ENCODE peak calls at places on chromosome 6, in ten cellular contexts. One of them, this sample, is unnamed.

GRCh38 chr6:136405410-136406029 is 115.9 kb upstream of the BCLAF1 start:
- DNase-seq in T follicular helper cell: no peak
- DNase-seq in ovary: no peak
- DNase-seq in stromal cell of bone marrow: no peak
- DNase-seq in NCI-H526 treated with DMSO at 0.1 percent for 48 hours: no peak
- DNase-seq in AG10803: no peak
- DNase-seq in neural crest cell: no peak
- DNase-seq in NCI-H774: no peak
- DNase-seq in A172: no peak
- DNase-seq in fibroblast of the conjunctiva: no peak
- DNase-seq in this sample: no peak

GRCh38 chr6:139846538-139847321 is 472.3 kb upstream of the CITED2 start:
- DNase-seq in fibroblast of the conjunctiva: no peak
- DNase-seq in stromal cell of bone marrow: no peak
- DNase-seq in neural crest cell: no peak
- DNase-seq in T follicular helper cell: no peak
- DNase-seq in AG10803: no peak
- DNase-seq in ovary: no peak
- DNase-seq in NCI-H774: peak; percentile 70
- DNase-seq in A172: no peak
- DNase-seq in NCI-H526 treated with DMSO at 0.1 percent for 48 hours: no peak
- DNase-seq in this sample: no peak

GRCh38 chr6:115830895-115831294 is 229.8 kb downstream of the FRK start:
- DNase-seq in T follicular helper cell: no peak
- DNase-seq in stromal cell of bone marrow: no peak
- DNase-seq in ovary: no peak
- DNase-seq in NCI-H526 treated with DMSO at 0.1 percent for 48 hours: no peak
- DNase-seq in neural crest cell: no peak
- DNase-seq in NCI-H774: no peak
- DNase-seq in A172: peak; percentile 67
- DNase-seq in fibroblast of the conjunctiva: no peak
- DNase-seq in AG10803: no peak
- DNase-seq in this sample: no peak

GRCh38 chr6:42179261-42179955 is 6.2 kb downstream of the GUCA1A start:
- DNase-seq in fibroblast of the conjunctiva: no peak
- DNase-seq in A172: no peak
- DNase-seq in ovary: no peak
- DNase-seq in NCI-H526 treated with DMSO at 0.1 percent for 48 hours: no peak
- DNase-seq in NCI-H774: no peak
- DNase-seq in stromal cell of bone marrow: no peak
- DNase-seq in neural crest cell: no peak
- DNase-seq in T follicular helper cell: no peak
- DNase-seq in AG10803: no peak
- DNase-seq in this sample: no peak

GRCh38 chr6:117346142-117346930 is 79.4 kb downstream of the ROS1 start:
- DNase-seq in stromal cell of bone marrow: peak; percentile 17
- DNase-seq in neural crest cell: no peak
- DNase-seq in ovary: no peak
- DNase-seq in fibroblast of the conjunctiva: no peak
- DNase-seq in NCI-H526 treated with DMSO at 0.1 percent for 48 hours: peak; percentile 45
- DNase-seq in AG10803: peak; percentile 34
- DNase-seq in NCI-H774: peak; percentile 72
- DNase-seq in T follicular helper cell: no peak
- DNase-seq in A172: peak; percentile 4
- DNase-seq in this sample: no peak

GRCh38 chr6:38650207-38650752 is 10.6 kb upstream of the BTBD9 start:
- DNase-seq in NCI-H526 treated with DMSO at 0.1 percent for 48 hours: no peak
- DNase-seq in fibroblast of the conjunctiva: no peak
- DNase-seq in NCI-H774: no peak
- DNase-seq in ovary: no peak
- DNase-seq in T follicular helper cell: no peak
- DNase-seq in AG10803: no peak
- DNase-seq in A172: no peak
- DNase-seq in stromal cell of bone marrow: no peak
- DNase-seq in neural crest cell: no peak
- DNase-seq in this sample: no peak

GRCh38 chr6:140546640-140547039 is 1172.2 kb upstream of the CITED2 start:
- DNase-seq in stromal cell of bone marrow: no peak
- DNase-seq in neural crest cell: no peak
- DNase-seq in NCI-H774: no peak
- DNase-seq in NCI-H526 treated with DMSO at 0.1 percent for 48 hours: no peak
- DNase-seq in A172: peak; percentile 88
- DNase-seq in T follicular helper cell: no peak
- DNase-seq in ovary: no peak
- DNase-seq in fibroblast of the conjunctiva: no peak
- DNase-seq in AG10803: peak; percentile 65
- DNase-seq in this sample: no peak

GRCh38 chr6:110682460-110682853 is 132.8 kb downstream of the CDK19 start:
- DNase-seq in stromal cell of bone marrow: peak; percentile 74
- DNase-seq in AG10803: peak; percentile 79
- DNase-seq in T follicular helper cell: peak; percentile 55
- DNase-seq in fibroblast of the conjunctiva: peak; percentile 78
- DNase-seq in neural crest cell: peak; percentile 61
- DNase-seq in ovary: no peak
- DNase-seq in A172: peak; percentile 84
- DNase-seq in NCI-H774: peak; percentile 85
- DNase-seq in NCI-H526 treated with DMSO at 0.1 percent for 48 hours: peak; percentile 83
- DNase-seq in this sample: peak; percentile 20

GRCh38 chr6:160837146-160837545 is 135.1 kb downstream of the PLG start:
- DNase-seq in stromal cell of bone marrow: no peak
- DNase-seq in ovary: no peak
- DNase-seq in fibroblast of the conjunctiva: no peak
- DNase-seq in T follicular helper cell: no peak
- DNase-seq in NCI-H774: no peak
- DNase-seq in AG10803: no peak
- DNase-seq in NCI-H526 treated with DMSO at 0.1 percent for 48 hours: no peak
- DNase-seq in A172: no peak
- DNase-seq in neural crest cell: no peak
- DNase-seq in this sample: no peak

GRCh38 chr6:33118525-33119123 is 42.8 kb downstream of the HLA-DPB1 start:
- DNase-seq in NCI-H774: peak; percentile 40
- DNase-seq in NCI-H526 treated with DMSO at 0.1 percent for 48 hours: peak; percentile 63
- DNase-seq in neural crest cell: no peak
- DNase-seq in fibroblast of the conjunctiva: peak; percentile 22
- DNase-seq in A172: peak; percentile 37
- DNase-seq in ovary: no peak
- DNase-seq in T follicular helper cell: no peak
- DNase-seq in AG10803: peak; percentile 47
- DNase-seq in stromal cell of bone marrow: peak; percentile 25
- DNase-seq in this sample: no peak

GRCh38 chr6:149586149-149586548 is 20.0 kb downstream of the GINM1 start:
- DNase-seq in T follicular helper cell: no peak
- DNase-seq in NCI-H526 treated with DMSO at 0.1 percent for 48 hours: no peak
- DNase-seq in AG10803: no peak
- DNase-seq in NCI-H774: no peak
- DNase-seq in stromal cell of bone marrow: no peak
- DNase-seq in fibroblast of the conjunctiva: no peak
- DNase-seq in A172: no peak
- DNase-seq in neural crest cell: no peak
- DNase-seq in ovary: no peak
- DNase-seq in this sample: no peak

GRCh38 chr6:161242779-161243693 is 30.8 kb downstream of the AGPAT4 start:
- DNase-seq in fibroblast of the conjunctiva: no peak
- DNase-seq in ovary: no peak
- DNase-seq in T follicular helper cell: no peak
- DNase-seq in A172: peak; percentile 42
- DNase-seq in neural crest cell: no peak
- DNase-seq in stromal cell of bone marrow: peak; percentile 70
- DNase-seq in NCI-H774: no peak
- DNase-seq in AG10803: peak; percentile 93
- DNase-seq in NCI-H526 treated with DMSO at 0.1 percent for 48 hours: no peak
- DNase-seq in this sample: no peak

GRCh38 chr6:170024940-170025339 is 265.9 kb downstream of the DLL1 start:
- DNase-seq in ovary: peak; percentile 68
- DNase-seq in NCI-H526 treated with DMSO at 0.1 percent for 48 hours: no peak
- DNase-seq in NCI-H774: peak; percentile 89
- DNase-seq in T follicular helper cell: no peak
- DNase-seq in AG10803: peak; percentile 88
- DNase-seq in fibroblast of the conjunctiva: peak; percentile 74
- DNase-seq in neural crest cell: no peak
- DNase-seq in A172: no peak
- DNase-seq in stromal cell of bone marrow: peak; percentile 3
- DNase-seq in this sample: peak; percentile 71

GRCh38 chr6:133166706-133167105 is 74.5 kb upstream of the EYA4 start:
- DNase-seq in NCI-H774: no peak
- DNase-seq in ovary: no peak
- DNase-seq in A172: no peak
- DNase-seq in fibroblast of the conjunctiva: no peak
- DNase-seq in AG10803: no peak
- DNase-seq in NCI-H526 treated with DMSO at 0.1 percent for 48 hours: no peak
- DNase-seq in stromal cell of bone marrow: no peak
- DNase-seq in T follicular helper cell: no peak
- DNase-seq in neural crest cell: no peak
- DNase-seq in this sample: no peak

GRCh38 chr6:5511924-5512323 is 250.6 kb downstream of the FARS2 start:
- DNase-seq in AG10803: peak; percentile 78
- DNase-seq in neural crest cell: no peak
- DNase-seq in fibroblast of the conjunctiva: no peak
- DNase-seq in stromal cell of bone marrow: peak; percentile 77
- DNase-seq in T follicular helper cell: no peak
- DNase-seq in NCI-H774: no peak
- DNase-seq in NCI-H526 treated with DMSO at 0.1 percent for 48 hours: no peak
- DNase-seq in A172: peak; percentile 91
- DNase-seq in ovary: no peak
- DNase-seq in this sample: peak; percentile 57

GRCh38 chr6:133062702-133063319 is 178.3 kb upstream of the EYA4 start:
- DNase-seq in A172: no peak
- DNase-seq in neural crest cell: no peak
- DNase-seq in NCI-H774: no peak
- DNase-seq in NCI-H526 treated with DMSO at 0.1 percent for 48 hours: no peak
- DNase-seq in stromal cell of bone marrow: no peak
- DNase-seq in T follicular helper cell: no peak
- DNase-seq in AG10803: no peak
- DNase-seq in fibroblast of the conjunctiva: no peak
- DNase-seq in ovary: no peak
- DNase-seq in this sample: peak; percentile 9

GRCh38 chr6:7219310-7219709 is 93.7 kb downstream of the SSR1 start:
- DNase-seq in fibroblast of the conjunctiva: no peak
- DNase-seq in stromal cell of bone marrow: peak; percentile 50
- DNase-seq in NCI-H774: no peak
- DNase-seq in A172: peak; percentile 8
- DNase-seq in T follicular helper cell: no peak
- DNase-seq in ovary: no peak
- DNase-seq in neural crest cell: no peak
- DNase-seq in AG10803: peak; percentile 19
- DNase-seq in NCI-H526 treated with DMSO at 0.1 percent for 48 hours: no peak
- DNase-seq in this sample: peak; percentile 60

GRCh38 chr6:124007266-124007665 is 203.6 kb downstream of the NKAIN2 start:
- DNase-seq in T follicular helper cell: no peak
- DNase-seq in AG10803: no peak
- DNase-seq in NCI-H774: no peak
- DNase-seq in fibroblast of the conjunctiva: no peak
- DNase-seq in ovary: no peak
- DNase-seq in A172: no peak
- DNase-seq in NCI-H526 treated with DMSO at 0.1 percent for 48 hours: no peak
- DNase-seq in neural crest cell: no peak
- DNase-seq in stromal cell of bone marrow: no peak
- DNase-seq in this sample: no peak

GRCh38 chr6:107646176-107646575 is 156.3 kb downstream of the SOBP start:
- DNase-seq in stromal cell of bone marrow: peak; percentile 66
- DNase-seq in A172: no peak
- DNase-seq in AG10803: peak; percentile 46
- DNase-seq in ovary: no peak
- DNase-seq in NCI-H526 treated with DMSO at 0.1 percent for 48 hours: no peak
- DNase-seq in T follicular helper cell: no peak
- DNase-seq in neural crest cell: no peak
- DNase-seq in NCI-H774: no peak
- DNase-seq in fibroblast of the conjunctiva: peak; percentile 33
- DNase-seq in this sample: no peak

GRCh38 chr6:75852721-75853120 is 103.7 kb downstream of the MYO6 start:
- DNase-seq in AG10803: no peak
- DNase-seq in stromal cell of bone marrow: no peak
- DNase-seq in fibroblast of the conjunctiva: no peak
- DNase-seq in neural crest cell: no peak
- DNase-seq in NCI-H526 treated with DMSO at 0.1 percent for 48 hours: no peak
- DNase-seq in A172: peak; percentile 4
- DNase-seq in ovary: no peak
- DNase-seq in T follicular helper cell: no peak
- DNase-seq in NCI-H774: peak; percentile 39
- DNase-seq in this sample: no peak

GRCh38 chr6:128638817-128639216 is 118.4 kb upstream of the PTPRK start:
- DNase-seq in fibroblast of the conjunctiva: no peak
- DNase-seq in NCI-H774: no peak
- DNase-seq in T follicular helper cell: no peak
- DNase-seq in neural crest cell: no peak
- DNase-seq in stromal cell of bone marrow: no peak
- DNase-seq in ovary: no peak
- DNase-seq in NCI-H526 treated with DMSO at 0.1 percent for 48 hours: no peak
- DNase-seq in A172: no peak
- DNase-seq in AG10803: peak; percentile 14
- DNase-seq in this sample: no peak

GRCh38 chr6:62492192-62492822 is 206.3 kb upstream of the KHDRBS2 start:
- DNase-seq in NCI-H774: no peak
- DNase-seq in fibroblast of the conjunctiva: no peak
- DNase-seq in stromal cell of bone marrow: no peak
- DNase-seq in neural crest cell: no peak
- DNase-seq in T follicular helper cell: no peak
- DNase-seq in A172: no peak
- DNase-seq in NCI-H526 treated with DMSO at 0.1 percent for 48 hours: no peak
- DNase-seq in AG10803: no peak
- DNase-seq in ovary: no peak
- DNase-seq in this sample: no peak

GRCh38 chr6:74420221-74420620 is 724.2 kb downstream of the CD109 start:
- DNase-seq in A172: no peak
- DNase-seq in ovary: no peak
- DNase-seq in AG10803: no peak
- DNase-seq in stromal cell of bone marrow: no peak
- DNase-seq in fibroblast of the conjunctiva: no peak
- DNase-seq in neural crest cell: no peak
- DNase-seq in T follicular helper cell: no peak
- DNase-seq in NCI-H526 treated with DMSO at 0.1 percent for 48 hours: no peak
- DNase-seq in NCI-H774: no peak
- DNase-seq in this sample: no peak

GRCh38 chr6:46954819-46955520 is 33.2 kb upstream of the ADGRF5 start:
- DNase-seq in T follicular helper cell: no peak
- DNase-seq in NCI-H774: no peak
- DNase-seq in neural crest cell: no peak
- DNase-seq in fibroblast of the conjunctiva: no peak
- DNase-seq in A172: no peak
- DNase-seq in stromal cell of bone marrow: no peak
- DNase-seq in NCI-H526 treated with DMSO at 0.1 percent for 48 hours: no peak
- DNase-seq in AG10803: no peak
- DNase-seq in ovary: no peak
- DNase-seq in this sample: no peak

GRCh38 chr6:157033428-157034140 is 256.4 kb downstream of the ARID1B start:
- DNase-seq in neural crest cell: no peak
- DNase-seq in NCI-H526 treated with DMSO at 0.1 percent for 48 hours: peak; percentile 19
- DNase-seq in NCI-H774: no peak
- DNase-seq in stromal cell of bone marrow: no peak
- DNase-seq in ovary: no peak
- DNase-seq in AG10803: no peak
- DNase-seq in fibroblast of the conjunctiva: no peak
- DNase-seq in A172: peak; percentile 12
- DNase-seq in T follicular helper cell: no peak
- DNase-seq in this sample: no peak

GRCh38 chr6:73285674-73286283 is 22.8 kb upstream of the KHDC1 start:
- DNase-seq in NCI-H526 treated with DMSO at 0.1 percent for 48 hours: no peak
- DNase-seq in A172: peak; percentile 63
- DNase-seq in fibroblast of the conjunctiva: peak; percentile 49
- DNase-seq in ovary: no peak
- DNase-seq in NCI-H774: no peak
- DNase-seq in stromal cell of bone marrow: peak; percentile 54
- DNase-seq in T follicular helper cell: no peak
- DNase-seq in neural crest cell: no peak
- DNase-seq in AG10803: peak; percentile 69
- DNase-seq in this sample: no peak

GRCh38 chr6:85751374-85752055 is 108.8 kb upstream of the SYNCRIP start:
- DNase-seq in A172: peak; percentile 21
- DNase-seq in NCI-H774: no peak
- DNase-seq in NCI-H526 treated with DMSO at 0.1 percent for 48 hours: no peak
- DNase-seq in T follicular helper cell: no peak
- DNase-seq in AG10803: no peak
- DNase-seq in ovary: no peak
- DNase-seq in fibroblast of the conjunctiva: no peak
- DNase-seq in stromal cell of bone marrow: no peak
- DNase-seq in neural crest cell: no peak
- DNase-seq in this sample: no peak

GRCh38 chr6:39313526-39314272 is 520 bp downstream of the KCNK17 start:
- DNase-seq in A172: no peak
- DNase-seq in neural crest cell: peak; percentile 2
- DNase-seq in ovary: no peak
- DNase-seq in stromal cell of bone marrow: no peak
- DNase-seq in fibroblast of the conjunctiva: no peak
- DNase-seq in AG10803: no peak
- DNase-seq in T follicular helper cell: no peak
- DNase-seq in NCI-H526 treated with DMSO at 0.1 percent for 48 hours: no peak
- DNase-seq in NCI-H774: no peak
- DNase-seq in this sample: no peak

This sample was measured in MG63.